ENCODE peak calls at places on chromosomes 12 and 14, in four cellular contexts. Z, A, K and D are unnamed samples.

GRCh38 chr12:96130396-96131059 is 63.6 kb upstream of the ELK3 start:
- DNase-seq in Z (no peak), A (no peak), K (no peak), D (no peak)

GRCh38 chr12:131862600-131862993 is 31.8 kb upstream of the ULK1 start:
- DNase-seq in Z (no peak), A (no peak), K (no peak), D (no peak)

GRCh38 chr14:21505009-21505553 is 6.1 kb downstream of the METTL3 start:
- DNase-seq in Z (no peak), A (peak), K (no peak), D (no peak)

GRCh38 chr12:111066744-111067437 is 146.5 kb upstream of the MYL2 start:
- DNase-seq in A (no peak), Z (peak), K (no peak), D (peak)

GRCh38 chr12:115657081-115658013 is 620.1 kb downstream of the MED13L start:
- DNase-seq in Z (no peak), K (no peak), A (no peak), D (no peak)

GRCh38 chr12:46362895-46363581 is 9.5 kb downstream of the SLC38A2 start:
- DNase-seq in A (no peak), K (no peak), Z (no peak), D (no peak)

GRCh38 chr12:15931590-15932053 is 20.5 kb downstream of the DERA start:
- DNase-seq in K (peak), Z (no peak), A (peak), D (no peak)

GRCh38 chr12:2669560-2669959 is 125.2 kb upstream of the FKBP4 start:
- DNase-seq in A (no peak), Z (no peak), K (no peak), D (no peak)

GRCh38 chr12:119258149-119258548 is 76.4 kb upstream of the CCDC60 start:
- DNase-seq in Z (no peak), A (no peak), K (no peak), D (no peak)

GRCh38 chr12:107441906-107442305 is 243.7 kb upstream of the PWP1 start:
- DNase-seq in K (no peak), A (no peak), Z (no peak), D (no peak)

DNA sequence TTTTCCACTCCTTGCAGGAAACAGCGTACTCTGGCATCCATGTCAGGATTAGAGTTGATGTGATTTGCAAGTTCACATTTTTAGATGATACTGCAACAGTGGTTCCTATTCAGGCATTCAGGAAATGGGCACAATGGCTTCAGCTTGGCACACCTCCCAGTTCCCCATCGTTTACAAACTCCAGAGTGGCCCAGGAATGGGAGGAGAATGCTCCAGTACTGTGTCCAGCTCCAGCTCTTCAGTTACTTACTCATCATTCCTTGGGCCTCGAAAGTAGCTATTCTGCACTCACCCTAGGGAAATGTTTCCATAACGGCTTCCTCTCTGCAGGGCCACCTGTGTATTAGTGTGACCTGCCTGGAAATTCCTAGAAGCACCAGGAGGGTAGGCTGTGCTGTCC is 239.7 kb upstream of the RGS6 start:
- DNase-seq in K (no peak), Z (no peak), A (no peak), D (no peak)
- TF ChIP-seq FOXK2 in K (no peak), Z (no peak), A (no peak), D (no peak)

DNA sequence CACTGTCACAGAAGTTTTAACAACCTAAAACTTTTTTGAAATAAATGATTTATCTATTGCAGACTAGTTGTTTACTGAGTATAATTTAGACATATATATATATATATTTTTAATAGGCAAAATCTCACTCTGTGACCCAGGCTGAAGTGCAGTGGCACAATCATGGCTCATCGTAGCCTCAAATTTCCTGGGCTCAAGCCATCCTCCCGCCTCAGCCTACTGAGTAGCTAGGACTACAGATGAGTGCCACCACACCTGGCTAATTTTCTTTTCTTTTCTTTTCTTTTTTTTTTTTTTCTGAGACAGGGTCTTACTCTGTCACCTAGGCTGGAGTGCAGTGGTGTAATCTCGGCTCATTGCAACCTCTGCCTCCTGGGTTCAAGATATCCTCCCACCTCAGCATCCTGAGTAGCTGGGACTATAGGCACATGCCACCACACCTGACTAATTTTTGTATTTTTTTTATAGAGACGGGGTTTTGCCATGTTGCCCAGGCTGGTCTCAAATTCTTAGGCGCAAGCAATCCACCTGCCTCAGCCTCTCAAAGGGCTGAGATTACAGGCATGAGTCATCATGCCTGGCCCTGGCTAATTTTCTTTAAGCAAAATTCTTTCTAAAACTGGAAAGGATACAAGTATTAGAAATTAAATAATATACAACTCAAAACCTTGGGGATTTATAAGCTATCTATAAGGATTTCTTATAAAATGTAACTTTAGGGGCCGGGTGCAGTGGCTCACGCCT is 23.1 kb downstream of the EEA1 start:
- DNase-seq in K (no peak), Z (no peak), A (no peak), D (no peak)
- TF ChIP-seq SP1 in K (no peak), Z (no peak), A (no peak), D (no peak)

GRCh38 chr14:51926449-51926848 is 62.9 kb upstream of the RTRAF start:
- DNase-seq in K (no peak), Z (peak), A (no peak), D (no peak)

GRCh38 chr14:51921026-51921425 is 60.6 kb downstream of the GNG2 start:
- DNase-seq in K (no peak), A (no peak), Z (no peak), D (no peak)

GRCh38 chr14:51922624-51923023 is 62.2 kb downstream of the GNG2 start:
- DNase-seq in K (no peak), A (no peak), Z (no peak), D (no peak)

GRCh38 chr14:51925980-51926379 is 63.4 kb upstream of the RTRAF start:
- DNase-seq in Z (no peak), K (no peak), A (no peak), D (no peak)

DNA sequence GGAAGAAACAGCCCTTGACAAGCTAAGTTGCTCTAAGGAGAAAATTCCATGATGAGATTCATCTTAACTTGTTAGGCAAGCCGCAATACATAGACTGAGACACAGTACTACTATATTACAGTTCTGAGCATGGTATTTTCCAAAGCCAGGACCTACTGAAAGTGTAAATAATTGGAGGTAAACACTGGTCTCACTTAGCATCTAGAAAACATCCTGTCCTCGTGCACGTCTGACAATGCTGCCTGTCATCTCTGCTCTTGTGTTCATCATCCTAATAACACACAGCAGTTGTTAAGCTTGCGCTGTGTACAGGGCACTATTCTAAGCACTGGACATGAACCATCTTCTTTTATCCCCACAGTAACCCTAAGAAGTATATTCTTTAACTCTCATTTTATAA is 64.2 kb downstream of the GNG2 start:
- DNase-seq in Z (no peak), A (no peak), K (no peak), D (no peak)
- TF ChIP-seq FOXK2 in Z (no peak), A (no peak), K (no peak), D (no peak)

GRCh38 chr12:92085040-92085439 is 60.6 kb downstream of the BTG1 start:
- DNase-seq in K (no peak), Z (no peak), A (no peak), D (no peak)

GRCh38 chr12:92078167-92079053 is 67.2 kb downstream of the BTG1 start:
- DNase-seq in K (no peak), Z (peak), A (no peak), D (no peak)

GRCh38 chr12:92077530-92077929 is 68.1 kb downstream of the BTG1 start:
- DNase-seq in Z (no peak), A (no peak), K (no peak), D (no peak)

GRCh38 chr12:92079054-92079385 is 66.6 kb downstream of the BTG1 start:
- DNase-seq in Z (no peak), K (no peak), A (no peak), D (no peak)

GRCh38 chr12:92080390-92081285 is 65.0 kb downstream of the BTG1 start:
- DNase-seq in Z (no peak), A (no peak), K (no peak), D (peak)
- TF ChIP-seq SP1 in Z (no peak), A (no peak), K (no peak), D (no peak)

DNA sequence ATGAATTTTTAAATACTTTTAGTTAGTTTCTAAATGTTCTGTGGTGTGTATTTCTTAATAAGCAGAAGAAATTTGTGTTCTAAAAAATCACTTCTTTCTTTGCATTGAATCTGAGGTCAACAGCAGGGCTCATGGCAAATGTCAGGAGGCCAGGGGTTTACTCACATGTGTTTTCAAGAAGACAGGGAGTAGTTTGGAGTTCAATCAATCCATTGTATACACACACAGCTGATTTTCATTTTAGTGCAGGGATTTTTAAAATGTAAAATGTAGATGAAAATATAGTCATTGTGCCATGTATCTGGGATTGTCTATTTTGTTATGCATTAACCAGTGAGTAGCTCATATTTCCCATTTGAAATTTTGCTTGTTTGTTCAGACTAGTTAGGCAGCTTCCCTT is 62.1 kb downstream of the EML1 start:
- DNase-seq in A (no peak), K (no peak), Z (no peak), D (no peak)
- TF ChIP-seq FOXK2 in A (no peak), K (no peak), Z (no peak), D (no peak)